ENCODE peak calls at places on chromosome 15, in ten cellular contexts. S, N, J, Y, O, Q, D, R, Z and T are unnamed samples.

GRCh38 chr15:97998307-97999071 is 38.0 kb downstream of the ARRDC4 start:
- DNase-seq in S (no peak), N (no peak), J (no peak), Y (no peak), O (no peak), Q (peak; percentile 72), D (no peak), R (no peak), Z (no peak), T (no peak)

GRCh38 chr15:70195808-70196304 is 98.1 kb upstream of the TLE3 start:
- DNase-seq in S (no peak), N (no peak), J (peak; percentile 88), Y (no peak), O (no peak), Q (peak; percentile 61), D (peak; percentile 76), R (no peak), Z (peak; percentile 93), T (peak; percentile 54)

GRCh38 chr15:100341662-100342560 is at the start of gene ADAMTS17:
- DNase-seq in S (peak; percentile 87), N (peak; percentile 95), J (peak; percentile 98), Y (peak; percentile 89), O (peak; percentile 96), Q (peak; percentile 95), D (peak; percentile 95), R (peak; percentile 85), Z (peak; percentile 98), T (peak; percentile 96)

GRCh38 chr15:75452364-75452967 is 976 bp upstream of the SIN3A start:
- DNase-seq in S (peak; percentile 34), N (peak; percentile 73), J (peak; percentile 90), Y (peak; percentile 41), O (no peak), Q (peak; percentile 88), D (peak; percentile 85), R (peak; percentile 63), Z (peak; percentile 95), T (peak; percentile 88)

GRCh38 chr15:48674876-48675275 is 29.4 kb upstream of the FBN1 start:
- DNase-seq in S (no peak), N (no peak), J (no peak), Y (no peak), O (no peak), Q (no peak), D (no peak), R (no peak), Z (no peak), T (no peak)

GRCh38 chr15:65077981-65078352 is 1.4 kb downstream of the KBTBD13 start:
- DNase-seq in S (peak; percentile 2), N (peak; percentile 49), J (peak; percentile 74), Y (peak; percentile 38), O (no peak), Q (peak; percentile 70), D (no peak), R (peak; percentile 51), Z (peak; percentile 89), T (peak; percentile 77)

GRCh38 chr15:37921527-37922385 is 12.7 kb upstream of the TMCO5A start:
- DNase-seq in S (no peak), N (no peak), J (no peak), Y (no peak), O (no peak), Q (peak; percentile 25), D (no peak), R (no peak), Z (no peak), T (no peak)

GRCh38 chr15:71885390-71885789 is 75.0 kb downstream of the NR2E3 start:
- DNase-seq in S (no peak), N (no peak), J (no peak), Y (no peak), O (no peak), Q (no peak), D (peak; percentile 53), R (no peak), Z (no peak), T (no peak)

GRCh38 chr15:94793641-94794040 is 562.3 kb downstream of the MCTP2 start:
- DNase-seq in S (no peak), N (no peak), J (no peak), Y (no peak), O (no peak), Q (peak; percentile 4), D (no peak), R (no peak), Z (no peak), T (no peak)

GRCh38 chr15:19956124-19956796 is 585.3 kb downstream of the GOLGA6L6 start:
- DNase-seq in S (no peak), N (no peak), J (no peak), Y (no peak), O (no peak), Q (no peak), D (no peak), R (no peak), Z (no peak), T (no peak)

GRCh38 chr15:99706557-99707303 is 26.5 kb downstream of the LYSMD4 start:
- DNase-seq in S (no peak), N (peak; percentile 31), J (no peak), Y (no peak), O (no peak), Q (no peak), D (no peak), R (no peak), Z (no peak), T (no peak)

GRCh38 chr15:24764375-24765171 is 89.0 kb downstream of the NPAP1 start:
- DNase-seq in S (no peak), N (no peak), J (no peak), Y (no peak), O (no peak), Q (no peak), D (no peak), R (no peak), Z (no peak), T (no peak)